ENCODE peak calls at places on chromosomes 1 and 21, in ten cellular contexts. G, V, F, D, P, T, Y, H, J and S are unnamed samples.

GRCh38 chr1:243246916-243247315 is 8.2 kb downstream of the CEP170 start:
- DNase-seq in G (peak), V (no peak), F (no peak), D (no peak), P (no peak), T (no peak), Y (no peak), H (peak), J (no peak), S (peak)

GRCh38 chr1:178797590-178797989 is 72.5 kb downstream of the RALGPS2 start:
- DNase-seq in G (no peak), V (no peak), F (no peak), D (no peak), P (no peak), T (no peak), Y (no peak), H (no peak), J (no peak), S (no peak)

GRCh38 chr21:16192900-16193299 is 463.1 kb downstream of the USP25 start:
- DNase-seq in G (no peak), V (no peak), F (no peak), D (no peak), P (no peak), T (no peak), Y (no peak), H (no peak), J (no peak), S (peak)

GRCh38 chr1:1960480-1961196 is 41.6 kb upstream of the TMEM52 start:
- DNase-seq in G (no peak), V (no peak), F (no peak), D (no peak), P (no peak), T (no peak), Y (no peak), H (no peak), J (no peak), S (no peak)

GRCh38 chr1:234780531-234781162 is 170.7 kb upstream of the IRF2BP2 start:
- DNase-seq in G (no peak), V (peak), F (peak), D (no peak), P (no peak), T (no peak), Y (no peak), H (no peak), J (peak), S (no peak)

GRCh38 chr1:66607458-66607857 is 73.5 kb downstream of the SGIP1 start:
- DNase-seq in G (no peak), V (peak), F (no peak), D (no peak), P (no peak), T (no peak), Y (no peak), H (peak), J (no peak), S (no peak)

GRCh38 chr1:94299627-94300552 is 62.5 kb upstream of the ARHGAP29 start:
- DNase-seq in G (no peak), V (peak), F (peak), D (no peak), P (no peak), T (no peak), Y (no peak), H (no peak), J (no peak), S (peak)

GRCh38 chr21:44052071-44052829 is 40.1 kb downstream of the TRAPPC10 start:
- DNase-seq in G (peak), V (no peak), F (no peak), D (no peak), P (no peak), T (peak), Y (no peak), H (no peak), J (no peak), S (no peak)

GRCh38 chr1:27614625-27615344 is 10.8 kb upstream of the AHDC1 start:
- DNase-seq in G (no peak), V (peak), F (no peak), D (peak), P (no peak), T (no peak), Y (no peak), H (no peak), J (no peak), S (no peak)

GRCh38 chr1:191508239-191508638 is 650.0 kb upstream of the RGS18 start:
- DNase-seq in G (no peak), V (no peak), F (no peak), D (no peak), P (no peak), T (no peak), Y (no peak), H (no peak), J (no peak), S (no peak)

GRCh38 chr1:30690115-30690645 is 33.2 kb downstream of the MATN1 start:
- DNase-seq in G (no peak), V (no peak), F (no peak), D (no peak), P (no peak), T (no peak), Y (no peak), H (no peak), J (no peak), S (no peak)

GRCh38 chr1:220455559-220455958 is 72.4 kb upstream of the MARK1 start:
- DNase-seq in G (no peak), V (no peak), F (no peak), D (no peak), P (no peak), T (no peak), Y (no peak), H (no peak), J (no peak), S (no peak)

GRCh38 chr1:73914994-73915393 is 283.0 kb downstream of the LRRIQ3 start:
- DNase-seq in G (no peak), V (no peak), F (no peak), D (no peak), P (no peak), T (no peak), Y (no peak), H (no peak), J (no peak), S (no peak)

GRCh38 chr1:16046865-16047264 is 3.3 kb downstream of the CLCNKB start:
- DNase-seq in G (no peak), V (no peak), F (no peak), D (no peak), P (no peak), T (no peak), Y (no peak), H (no peak), J (no peak), S (peak)

GRCh38 chr1:46489638-46490602 is at the start of gene DMBX1:
- DNase-seq in G (peak), V (peak), F (no peak), D (peak), P (no peak), T (peak), Y (no peak), H (no peak), J (peak), S (no peak)

GRCh38 chr1:240310226-240310925 is 218.7 kb downstream of the FMN2 start:
- DNase-seq in G (no peak), V (no peak), F (no peak), D (no peak), P (no peak), T (no peak), Y (peak), H (no peak), J (no peak), S (peak)

GRCh38 chr1:159923203-159924024 is 1.9 kb downstream of the TAGLN2 start:
- DNase-seq in G (peak), V (peak), F (peak), D (no peak), P (peak), T (peak), Y (no peak), H (peak), J (peak), S (peak)

GRCh38 chr1:9929431-9930385 is 13.5 kb downstream of the LZIC start:
- DNase-seq in G (no peak), V (peak), F (no peak), D (peak), P (no peak), T (no peak), Y (no peak), H (no peak), J (no peak), S (no peak)

GRCh38 chr1:158145173-158145719 is 35.4 kb upstream of the CD1D start:
- DNase-seq in G (peak), V (no peak), F (peak), D (no peak), P (peak), T (peak), Y (no peak), H (no peak), J (peak), S (peak)

GRCh38 chr1:116483481-116484309 is 87.1 kb downstream of the CD58 start:
- DNase-seq in G (no peak), V (no peak), F (peak), D (peak), P (no peak), T (peak), Y (no peak), H (no peak), J (no peak), S (peak)

GRCh38 chr1:21449906-21450305 is 10.0 kb downstream of the NBPF3 start:
- DNase-seq in G (no peak), V (no peak), F (no peak), D (no peak), P (no peak), T (no peak), Y (no peak), H (no peak), J (no peak), S (no peak)

GRCh38 chr21:38376235-38376634 is 119.4 kb downstream of the KCNJ15 start:
- DNase-seq in G (no peak), V (no peak), F (peak), D (no peak), P (no peak), T (no peak), Y (no peak), H (no peak), J (no peak), S (no peak)

GRCh38 chr1:241156231-241156965 is 200.6 kb downstream of the RGS7 start:
- DNase-seq in G (peak), V (no peak), F (no peak), D (no peak), P (no peak), T (peak), Y (no peak), H (no peak), J (no peak), S (no peak)

GRCh38 chr1:7424352-7424890 is 346.7 kb upstream of the VAMP3 start:
- DNase-seq in G (no peak), V (no peak), F (no peak), D (no peak), P (no peak), T (peak), Y (no peak), H (no peak), J (no peak), S (no peak)

GRCh38 chr1:47785561-47786271 is 211.5 kb downstream of the TRABD2B start:
- DNase-seq in G (peak), V (peak), F (peak), D (peak), P (peak), T (no peak), Y (no peak), H (no peak), J (peak), S (no peak)

GRCh38 chr1:10525208-10525607 is 50.5 kb downstream of the PEX14 start:
- DNase-seq in G (no peak), V (no peak), F (no peak), D (no peak), P (no peak), T (no peak), Y (no peak), H (no peak), J (no peak), S (no peak)

GRCh38 chr1:245388687-245389086 is 233.9 kb downstream of the KIF26B start:
- DNase-seq in G (no peak), V (no peak), F (no peak), D (no peak), P (no peak), T (no peak), Y (no peak), H (no peak), J (no peak), S (no peak)

GRCh38 chr1:31505884-31506497 is 70.3 kb upstream of the TINAGL1 start:
- DNase-seq in G (no peak), V (no peak), F (no peak), D (no peak), P (no peak), T (no peak), Y (peak), H (no peak), J (no peak), S (peak)

GRCh38 chr21:38499296-38499695 is 1.0 kb upstream of the ERG start:
- DNase-seq in G (no peak), V (no peak), F (no peak), D (no peak), P (no peak), T (no peak), Y (no peak), H (no peak), J (no peak), S (no peak)

GRCh38 chr1:61079276-61079897 is 3.0 kb upstream of the NFIA start:
- DNase-seq in G (peak), V (peak), F (no peak), D (peak), P (no peak), T (no peak), Y (no peak), H (no peak), J (no peak), S (no peak)

GRCh38 chr1:28507646-28508434 is 2.0 kb downstream of the RCC1 start:
- DNase-seq in G (no peak), V (no peak), F (no peak), D (no peak), P (no peak), T (no peak), Y (no peak), H (peak), J (no peak), S (no peak)

GRCh38 chr1:68051475-68051874 is 1.0 kb upstream of the DIRAS3 start:
- DNase-seq in G (peak), V (peak), F (peak), D (peak), P (peak), T (peak), Y (peak), H (no peak), J (peak), S (peak)

GRCh38 chr1:182301467-182302198 is 90.0 kb downstream of the GLUL start:
- DNase-seq in G (no peak), V (peak), F (peak), D (peak), P (no peak), T (peak), Y (no peak), H (no peak), J (no peak), S (peak)

GRCh38 chr1:31954607-31955283 is 16.6 kb upstream of the PTP4A2 start:
- DNase-seq in G (peak), V (no peak), F (peak), D (no peak), P (peak), T (peak), Y (peak), H (no peak), J (peak), S (peak)

GRCh38 chr1:206664740-206665139 is 20.0 kb upstream of the MAPKAPK2 start:
- DNase-seq in G (no peak), V (no peak), F (peak), D (no peak), P (no peak), T (no peak), Y (no peak), H (no peak), J (no peak), S (no peak)
- TF ChIP-seq CTCF in G (no peak), V (no peak), F (no peak), D (no peak), P (no peak), T (no peak), Y (no peak), H (no peak), J (no peak), S (no peak)

GRCh38 chr1:19643113-19643512 is 998 bp upstream of the NBL1 start:
- DNase-seq in G (no peak), V (no peak), F (no peak), D (no peak), P (no peak), T (no peak), Y (no peak), H (no peak), J (no peak), S (peak)
- TF ChIP-seq CTCF in G (no peak), V (no peak), F (no peak), D (no peak), P (no peak), T (no peak), Y (no peak), H (no peak), J (no peak), S (peak)

GRCh38 chr1:91830242-91831131 is 55.5 kb downstream of the TGFBR3 start:
- DNase-seq in G (peak), V (no peak), F (peak), D (no peak), P (peak), T (peak), Y (peak), H (no peak), J (peak), S (peak)
- TF ChIP-seq CTCF in G (no peak), V (no peak), F (peak), D (peak), P (peak), T (peak), Y (peak), H (no peak), J (peak), S (peak)

GRCh38 chr1:225911207-225912130 is 12.6 kb downstream of the PYCR2 start:
- DNase-seq in G (peak), V (peak), F (peak), D (peak), P (peak), T (peak), Y (no peak), H (no peak), J (peak), S (peak)
- TF ChIP-seq CTCF in G (peak), V (peak), F (peak), D (peak), P (peak), T (peak), Y (peak), H (peak), J (peak), S (peak)

DNA sequence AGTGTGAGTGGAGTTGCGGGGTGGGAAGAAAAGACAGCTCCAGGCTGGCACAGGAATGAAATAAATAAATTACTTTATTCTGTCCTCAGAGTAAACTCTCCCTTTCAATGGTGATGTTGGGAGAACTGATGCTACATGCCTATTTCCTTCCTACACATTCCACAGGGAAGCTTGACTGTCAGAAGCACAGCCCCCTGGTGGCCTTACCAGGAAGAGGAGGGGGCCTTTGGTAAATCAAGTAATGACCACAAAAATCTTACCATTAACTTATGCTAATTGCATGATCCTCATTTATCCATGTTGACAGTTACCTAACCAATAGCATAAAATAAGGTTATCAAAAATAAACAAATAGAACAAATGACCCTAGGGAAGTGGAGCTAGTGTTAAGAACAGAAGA is 605.0 kb upstream of the PKN2 start:
- DNase-seq in G (no peak), V (peak), F (no peak), D (peak), P (no peak), T (no peak), Y (no peak), H (no peak), J (no peak), S (no peak)
- TF ChIP-seq CTCF in G (no peak), V (peak), F (peak), D (peak), P (no peak), T (no peak), Y (peak), H (peak), J (peak), S (peak)

GRCh38 chr1:216742625-216743024 is 19.4 kb upstream of the ESRRG start:
- DNase-seq in G (no peak), V (peak), F (no peak), D (no peak), P (no peak), T (no peak), Y (no peak), H (no peak), J (no peak), S (no peak)
- TF ChIP-seq CTCF in G (peak), V (peak), F (peak), D (peak), P (no peak), T (no peak), Y (peak), H (peak), J (no peak), S (peak)

GRCh38 chr1:162475089-162475488 is 22.5 kb upstream of the UHMK1 start:
- DNase-seq in G (no peak), V (no peak), F (no peak), D (no peak), P (no peak), T (no peak), Y (no peak), H (no peak), J (peak), S (no peak)

GRCh38 chr1:162470216-162470615 is 27.4 kb upstream of the UHMK1 start:
- DNase-seq in G (no peak), V (no peak), F (no peak), D (no peak), P (no peak), T (no peak), Y (no peak), H (no peak), J (no peak), S (no peak)

GRCh38 chr1:162476620-162477019 is 21.0 kb upstream of the UHMK1 start:
- DNase-seq in G (no peak), V (no peak), F (no peak), D (no peak), P (no peak), T (no peak), Y (no peak), H (no peak), J (no peak), S (no peak)

GRCh38 chr1:162471290-162471853 is 26.2 kb upstream of the UHMK1 start:
- DNase-seq in G (no peak), V (peak), F (no peak), D (no peak), P (no peak), T (no peak), Y (no peak), H (no peak), J (no peak), S (no peak)

GRCh38 chr1:162475539-162476185 is 22.0 kb upstream of the UHMK1 start:
- DNase-seq in G (no peak), V (peak), F (no peak), D (no peak), P (no peak), T (no peak), Y (no peak), H (no peak), J (no peak), S (no peak)
- TF ChIP-seq CTCF in G (no peak), V (peak), F (no peak), D (no peak), P (no peak), T (no peak), Y (no peak), H (no peak), J (no peak), S (no peak)